ENCODE peak calls at places on chromosomes 3 and 15, in seven cellular contexts. K, H, N, C, Q, X and M are unnamed samples.

GRCh38 chr3:195411831-195412230 is 31.0 kb downstream of the ACAP2 start:
- DNase-seq in K (no peak), H (no peak), N (no peak), C (no peak), Q (no peak), X (no peak), M (no peak)

GRCh38 chr3:128348805-128349531 is 117.7 kb downstream of the DNAJB8 start:
- DNase-seq in K (peak; percentile 33), H (no peak), N (no peak), C (no peak), Q (no peak), X (no peak), M (no peak)

GRCh38 chr3:179962617-179963387 is 73.9 kb downstream of the PEX5L start:
- DNase-seq in K (no peak), H (no peak), N (no peak), C (no peak), Q (no peak), X (no peak), M (no peak)

GRCh38 chr15:59688383-59688887 is 685 bp downstream of the BNIP2 start:
- DNase-seq in K (no peak), H (no peak), N (no peak), C (peak; percentile 58), Q (no peak), X (no peak), M (no peak)

GRCh38 chr3:110774496-110775265 is 296.9 kb upstream of the NECTIN3 start:
- DNase-seq in K (no peak), H (no peak), N (no peak), C (no peak), Q (no peak), X (no peak), M (no peak)

GRCh38 chr15:88619796-88620195 is 1.3 kb upstream of the AEN start:
- DNase-seq in K (no peak), H (no peak), N (no peak), C (no peak), Q (no peak), X (no peak), M (no peak)

GRCh38 chr3:137295336-137295735 is 337.6 kb downstream of the IL20RB start:
- DNase-seq in K (no peak), H (no peak), N (no peak), C (no peak), Q (no peak), X (no peak), M (no peak)

GRCh38 chr3:33355611-33356010 is 78.4 kb downstream of the FBXL2 start:
- DNase-seq in K (no peak), H (peak; percentile 63), N (no peak), C (no peak), Q (no peak), X (no peak), M (no peak)

GRCh38 chr15:100863406-100864198 is 16.0 kb upstream of the ALDH1A3 start:
- DNase-seq in K (no peak), H (no peak), N (peak; percentile 69), C (no peak), Q (no peak), X (no peak), M (peak; percentile 73)

GRCh38 chr3:16207031-16207430 is 32.6 kb downstream of the GALNT15 start:
- DNase-seq in K (no peak), H (no peak), N (no peak), C (no peak), Q (no peak), X (no peak), M (no peak)

GRCh38 chr3:89571707-89572106 is 464.3 kb downstream of the EPHA3 start:
- DNase-seq in K (no peak), H (peak; percentile 4), N (peak; percentile 60), C (no peak), Q (no peak), X (peak; percentile 57), M (no peak)

GRCh38 chr3:25437953-25438352 is 9.9 kb downstream of the RARB start:
- DNase-seq in K (no peak), H (no peak), N (no peak), C (no peak), Q (no peak), X (no peak), M (no peak)

GRCh38 chr3:141393151-141394076 is 25.1 kb downstream of the ZBTB38 start:
- DNase-seq in K (peak; percentile 92), H (no peak), N (no peak), C (no peak), Q (peak; percentile 43), X (no peak), M (no peak)

GRCh38 chr3:32366638-32367368 is 24.9 kb upstream of the CMTM7 start:
- DNase-seq in K (no peak), H (peak; percentile 21), N (no peak), C (no peak), Q (no peak), X (no peak), M (no peak)

GRCh38 chr3:61582287-61582686 is 20.9 kb downstream of the PTPRG start:
- DNase-seq in K (no peak), H (no peak), N (no peak), C (no peak), Q (no peak), X (no peak), M (no peak)

GRCh38 chr3:58356054-58356453 is 23.4 kb downstream of the PXK start:
- DNase-seq in K (no peak), H (no peak), N (peak; percentile 31), C (no peak), Q (no peak), X (no peak), M (peak; percentile 32)

GRCh38 chr3:131502530-131503327 is at the start of gene MRPL3:
- DNase-seq in K (peak; percentile 71), H (peak; percentile 94), N (peak; percentile 90), C (peak; percentile 81), Q (peak; percentile 73), X (peak; percentile 92), M (peak; percentile 89)

GRCh38 chr3:13651775-13652428 is 103.0 kb downstream of the FBLN2 start:
- DNase-seq in K (no peak), H (no peak), N (no peak), C (no peak), Q (no peak), X (no peak), M (no peak)

GRCh38 chr3:46406786-46407611 is at the start of the genes CCR5AS and CCRL2:
- DNase-seq in K (no peak), H (peak; percentile 37), N (peak; percentile 63), C (peak; percentile 49), Q (no peak), X (peak; percentile 80), M (peak; percentile 80)

GRCh38 chr3:43207628-43208085 is 78.7 kb upstream of the SNRK start:
- DNase-seq in K (no peak), H (no peak), N (no peak), C (no peak), Q (no peak), X (no peak), M (peak; percentile 5)

GRCh38 chr3:105166893-105167292 is 199.8 kb upstream of the ALCAM start:
- DNase-seq in K (no peak), H (no peak), N (no peak), C (no peak), Q (no peak), X (no peak), M (no peak)

GRCh38 chr15:51144021-51144532 is 49.4 kb upstream of the TNFAIP8L3 start:
- DNase-seq in K (no peak), H (peak; percentile 65), N (no peak), C (no peak), Q (no peak), X (no peak), M (no peak)

GRCh38 chr15:58934521-58934920 is 1.0 kb upstream of the SLTM start:
- DNase-seq in K (no peak), H (no peak), N (no peak), C (no peak), Q (no peak), X (no peak), M (no peak)

GRCh38 chr3:133894334-133895207 is 1.1 kb downstream of the RAB6B start:
- DNase-seq in K (no peak), H (peak; percentile 12), N (no peak), C (no peak), Q (peak; percentile 35), X (no peak), M (no peak)

GRCh38 chr3:143839980-143840379 is 8.3 kb downstream of the SLC9A9 start:
- DNase-seq in K (peak; percentile 8), H (no peak), N (no peak), C (no peak), Q (no peak), X (no peak), M (no peak)
- H3K4me3 ChIP-seq in K (no peak overlapping the region), H (no peak overlapping the region), N (no peak overlapping the region), C (no peak overlapping the region), Q (no peak overlapping the region), X (no peak overlapping the region), M (no peak overlapping the region)

GRCh38 chr3:98741121-98741716 is 21.9 kb upstream of the ST3GAL6 start:
- DNase-seq in K (no peak), H (no peak), N (no peak), C (no peak), Q (no peak), X (no peak), M (no peak)
- H3K4me1 ChIP-seq in K (no peaks in the 10 kb centered on the region), H (peaks cover 45% of the 10 kb centered on the region), N (peaks cover 39% of the 10 kb centered on the region), C (no peaks in the 10 kb centered on the region), Q (no peaks in the 10 kb centered on the region), X (no peaks in the 10 kb centered on the region), M (no peaks in the 10 kb centered on the region)

GRCh38 chr15:67816668-67817067 is 8.6 kb upstream of the SKOR1 start:
- DNase-seq in K (no peak), H (no peak), N (no peak), C (no peak), Q (no peak), X (no peak), M (no peak)
- H3K27me3 ChIP-seq in K (peaks cover 48% of the 10 kb centered on the region), H (peaks cover 91% of the 10 kb centered on the region), N (peaks cover 25% of the 10 kb centered on the region), C (peaks cover 21% of the 10 kb centered on the region), Q (peaks cover 36% of the 10 kb centered on the region), X (peaks cover 27% of the 10 kb centered on the region), M (peaks cover 23% of the 10 kb centered on the region)

GRCh38 chr3:143145951-143146350 is 26.4 kb downstream of the CHST2 start:
- DNase-seq in K (no peak), H (no peak), N (no peak), C (no peak), Q (no peak), X (no peak), M (no peak)
- H3K4me3 ChIP-seq in K (no peak overlapping the region), H (no peak overlapping the region), N (no peak overlapping the region), C (no peak overlapping the region), Q (no peak overlapping the region), X (no peak overlapping the region), M (no peak overlapping the region)

DNA sequence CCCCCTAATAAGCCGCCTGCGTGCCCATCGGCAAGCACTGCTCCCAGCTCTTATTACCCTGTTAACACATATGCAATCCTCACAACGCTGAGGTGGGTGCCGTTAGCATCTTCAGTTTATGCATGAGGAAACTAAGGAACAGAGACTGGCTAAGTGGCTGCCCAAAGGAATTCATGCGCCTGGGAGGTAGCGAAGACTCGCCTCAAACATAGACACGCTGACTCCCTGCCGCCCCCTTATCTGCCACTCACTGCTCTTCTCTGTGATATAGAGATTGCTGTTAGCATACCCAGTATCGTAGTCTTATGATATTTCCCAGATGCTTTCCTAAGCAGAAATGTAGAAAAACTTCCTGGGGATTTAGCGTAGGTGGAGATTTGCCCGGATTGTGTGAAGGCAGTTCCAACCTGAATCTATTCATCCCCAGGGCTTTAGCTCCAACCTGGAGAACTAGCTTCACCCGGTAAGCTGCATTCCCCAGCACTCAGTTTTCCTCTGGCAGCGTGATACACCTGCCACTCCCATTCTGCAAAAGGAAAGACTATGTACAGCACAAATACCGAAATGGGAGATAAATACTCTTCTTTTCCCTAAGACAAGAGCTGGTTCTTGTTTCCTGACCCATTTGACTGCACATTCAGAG is 23.7 kb upstream of the CD47 start:
- DNase-seq in K (no peak), H (no peak), N (no peak), C (no peak), Q (no peak), X (no peak), M (no peak)
- H3K4me1 ChIP-seq in K (no peaks in the 10 kb centered on the region), H (peaks cover 4% of the 10 kb centered on the region), N (no peaks in the 10 kb centered on the region), C (peaks cover under 1% of the 10 kb centered on the region), Q (peaks cover 1% of the 10 kb centered on the region), X (no peaks in the 10 kb centered on the region), M (no peaks in the 10 kb centered on the region)